ENCODE peak calls at places on chromosomes 1 and 21, in six cellular contexts. P, Y, M, O, H and L are unnamed samples.

GRCh38 chr21:34999397-34999941 is 49.6 kb downstream of the RUNX1 start:
- DNase-seq in M (no peak), H (no peak), O (no peak), P (no peak), Y (no peak), L (no peak)

GRCh38 chr1:8122160-8122476 is 96.0 kb upstream of the ERRFI1 start:
- DNase-seq in M (peak), H (no peak), P (peak), O (no peak), Y (no peak), L (no peak)

GRCh38 chr1:8987881-8988617 is 38.2 kb downstream of the SLC2A7 start:
- DNase-seq in O (peak), M (peak), H (peak), Y (no peak), P (peak), L (peak)

GRCh38 chr21:26421724-26422123 is 151.4 kb downstream of the CYYR1 start:
- DNase-seq in H (no peak), P (no peak), O (no peak), M (no peak), Y (no peak), L (no peak)

GRCh38 chr21:28754127-28754611 is 238.5 kb downstream of the LTN1 start:
- DNase-seq in M (peak), P (peak), O (no peak), H (no peak), Y (no peak), L (no peak)

GRCh38 chr1:94854458-94855306 is 34.5 kb downstream of the SLC44A3 start:
- DNase-seq in O (peak), P (peak), Y (peak), M (peak), H (peak), L (peak)

GRCh38 chr1:4700801-4701200 is 46.4 kb downstream of the AJAP1 start:
- DNase-seq in Y (no peak), O (peak), M (no peak), H (peak), P (no peak), L (no peak)

GRCh38 chr1:234958702-234959649 is 169.7 kb downstream of the TOMM20 start:
- DNase-seq in M (no peak), Y (no peak), P (no peak), O (no peak), H (no peak), L (no peak)

GRCh38 chr1:216670118-216670870 is 52.9 kb downstream of the ESRRG start:
- DNase-seq in O (no peak), H (no peak), M (peak), P (no peak), Y (no peak), L (no peak)

GRCh38 chr1:157247005-157247763 is 109.0 kb upstream of the ETV3 start:
- DNase-seq in Y (no peak), H (no peak), P (no peak), M (peak), O (no peak), L (no peak)

GRCh38 chr1:54054438-54054749 is 986 bp downstream of the TCEANC2 start:
- DNase-seq in Y (no peak), P (no peak), O (peak), H (no peak), M (no peak), L (no peak)

GRCh38 chr1:39925727-39926342 is 24.1 kb upstream of the MYCL start:
- DNase-seq in M (no peak), Y (no peak), P (no peak), O (no peak), H (no peak), L (no peak)

GRCh38 chr1:114379358-114379757 is 131.6 kb downstream of the TRIM33 start:
- DNase-seq in M (no peak), P (no peak), Y (no peak), H (no peak), O (no peak), L (no peak)

GRCh38 chr1:114299331-114300005 is 145.8 kb upstream of the SYT6 start:
- DNase-seq in M (peak), O (no peak), H (no peak), Y (no peak), P (no peak), L (no peak)

GRCh38 chr1:113545210-113545609 is 154.9 kb downstream of the MAGI3 start:
- DNase-seq in M (no peak), Y (no peak), P (no peak), O (no peak), H (no peak), L (no peak)

GRCh38 chr21:34642211-34643075 is 26.4 kb upstream of the CLIC6 start:
- DNase-seq in H (no peak), O (peak), M (peak), P (peak), Y (no peak), L (no peak)

GRCh38 chr1:55138740-55139283 is 76.4 kb downstream of the USP24 start:
- DNase-seq in H (no peak), Y (no peak), M (no peak), O (no peak), P (no peak), L (no peak)

GRCh38 chr21:44958471-44959191 is 18.8 kb downstream of the SLX9 start:
- DNase-seq in Y (no peak), O (no peak), P (peak), M (peak), H (no peak), L (no peak)

GRCh38 chr1:202158810-202159533 is 1.4 kb downstream of the PTPN7 start:
- DNase-seq in Y (peak), O (peak), M (no peak), H (no peak), P (no peak), L (no peak)

GRCh38 chr1:53733975-53734649 is 4.9 kb downstream of the GLIS1 start:
- DNase-seq in Y (no peak), P (peak), H (no peak), O (no peak), M (peak), L (no peak)

GRCh38 chr1:23651069-23651808 is 40.4 kb upstream of the RPL11 start:
- DNase-seq in P (peak), O (no peak), M (no peak), Y (no peak), H (no peak), L (peak)

GRCh38 chr1:51733793-51734522 is 117.1 kb downstream of the OSBPL9 start:
- DNase-seq in H (no peak), Y (no peak), M (no peak), O (no peak), P (no peak), L (peak)